ENCODE peak calls at places on chromosomes 5 and 9, in six cellular contexts. One of them, this sample, is unnamed.

GRCh38 chr5:176629853-176630680 is at the start of the genes EIF4E1B and SNCB:
- DNase-seq in coronary artery: no peak
- DNase-seq in tibial nerve: no peak
- DNase-seq in stimulated activated CD8-positive, alpha-beta memory T cell treated with anti-CD3 and anti-CD28 coated beads, Interleukin-15, amount 100 ng/mL, for 4 hours: peak
- DNase-seq in aorta: no peak
- DNase-seq in Peyer's patch: peak
- DNase-seq in this sample: peak

GRCh38 chr9:134957165-134957944 is 39.6 kb upstream of the FCN1 start:
- DNase-seq in coronary artery: no peak
- DNase-seq in tibial nerve: no peak
- DNase-seq in stimulated activated CD8-positive, alpha-beta memory T cell treated with anti-CD3 and anti-CD28 coated beads, Interleukin-15, amount 100 ng/mL, for 4 hours: no peak
- DNase-seq in aorta: no peak
- DNase-seq in Peyer's patch: no peak
- DNase-seq in this sample: no peak

GRCh38 chr9:89963280-89963679 is 358.5 kb downstream of the GADD45G start:
- DNase-seq in coronary artery: no peak
- DNase-seq in tibial nerve: no peak
- DNase-seq in stimulated activated CD8-positive, alpha-beta memory T cell treated with anti-CD3 and anti-CD28 coated beads, Interleukin-15, amount 100 ng/mL, for 4 hours: no peak
- DNase-seq in aorta: no peak
- DNase-seq in Peyer's patch: no peak
- DNase-seq in this sample: no peak

GRCh38 chr5:171701138-171701537 is 84.5 kb upstream of the SMIM23 start:
- DNase-seq in coronary artery: no peak
- DNase-seq in tibial nerve: no peak
- DNase-seq in stimulated activated CD8-positive, alpha-beta memory T cell treated with anti-CD3 and anti-CD28 coated beads, Interleukin-15, amount 100 ng/mL, for 4 hours: no peak
- DNase-seq in aorta: no peak
- DNase-seq in Peyer's patch: no peak
- DNase-seq in this sample: no peak

GRCh38 chr9:122572456-122572855 is 10.7 kb downstream of the OR1L8 start:
- DNase-seq in coronary artery: no peak
- DNase-seq in tibial nerve: no peak
- DNase-seq in stimulated activated CD8-positive, alpha-beta memory T cell treated with anti-CD3 and anti-CD28 coated beads, Interleukin-15, amount 100 ng/mL, for 4 hours: no peak
- DNase-seq in aorta: no peak
- DNase-seq in Peyer's patch: no peak
- DNase-seq in this sample: no peak

GRCh38 chr5:125835293-125836172 is 587.7 kb upstream of the GRAMD2B start:
- DNase-seq in coronary artery: no peak
- DNase-seq in tibial nerve: no peak
- DNase-seq in stimulated activated CD8-positive, alpha-beta memory T cell treated with anti-CD3 and anti-CD28 coated beads, Interleukin-15, amount 100 ng/mL, for 4 hours: no peak
- DNase-seq in aorta: no peak
- DNase-seq in Peyer's patch: no peak
- DNase-seq in this sample: peak

GRCh38 chr9:22342489-22343217 is 104.0 kb upstream of the DMRTA1 start:
- DNase-seq in coronary artery: no peak
- DNase-seq in tibial nerve: no peak
- DNase-seq in stimulated activated CD8-positive, alpha-beta memory T cell treated with anti-CD3 and anti-CD28 coated beads, Interleukin-15, amount 100 ng/mL, for 4 hours: no peak
- DNase-seq in aorta: no peak
- DNase-seq in Peyer's patch: no peak
- DNase-seq in this sample: no peak

GRCh38 chr5:40958811-40959210 is 49.5 kb downstream of the C7 start:
- DNase-seq in coronary artery: no peak
- DNase-seq in tibial nerve: no peak
- DNase-seq in stimulated activated CD8-positive, alpha-beta memory T cell treated with anti-CD3 and anti-CD28 coated beads, Interleukin-15, amount 100 ng/mL, for 4 hours: no peak
- DNase-seq in aorta: no peak
- DNase-seq in Peyer's patch: no peak
- DNase-seq in this sample: no peak

GRCh38 chr9:95132406-95133350 is 184.8 kb downstream of the FANCC start:
- DNase-seq in coronary artery: no peak
- DNase-seq in tibial nerve: no peak
- DNase-seq in stimulated activated CD8-positive, alpha-beta memory T cell treated with anti-CD3 and anti-CD28 coated beads, Interleukin-15, amount 100 ng/mL, for 4 hours: no peak
- DNase-seq in aorta: no peak
- DNase-seq in Peyer's patch: no peak
- DNase-seq in this sample: no peak

GRCh38 chr5:173163219-173163618 is 18.9 kb downstream of the BNIP1 start:
- DNase-seq in coronary artery: no peak
- DNase-seq in tibial nerve: no peak
- DNase-seq in stimulated activated CD8-positive, alpha-beta memory T cell treated with anti-CD3 and anti-CD28 coated beads, Interleukin-15, amount 100 ng/mL, for 4 hours: no peak
- DNase-seq in aorta: no peak
- DNase-seq in Peyer's patch: no peak
- DNase-seq in this sample: no peak

GRCh38 chr9:16417101-16417500 is 453.4 kb downstream of the BNC2 start:
- DNase-seq in coronary artery: no peak
- DNase-seq in tibial nerve: no peak
- DNase-seq in stimulated activated CD8-positive, alpha-beta memory T cell treated with anti-CD3 and anti-CD28 coated beads, Interleukin-15, amount 100 ng/mL, for 4 hours: no peak
- DNase-seq in aorta: no peak
- DNase-seq in Peyer's patch: no peak
- DNase-seq in this sample: no peak

GRCh38 chr9:72203205-72203803 is 54.1 kb downstream of the GDA start:
- DNase-seq in coronary artery: no peak
- DNase-seq in tibial nerve: no peak
- DNase-seq in stimulated activated CD8-positive, alpha-beta memory T cell treated with anti-CD3 and anti-CD28 coated beads, Interleukin-15, amount 100 ng/mL, for 4 hours: no peak
- DNase-seq in aorta: no peak
- DNase-seq in Peyer's patch: no peak
- DNase-seq in this sample: no peak

GRCh38 chr5:124342027-124342471 is 404.4 kb downstream of the ZNF608 start:
- DNase-seq in coronary artery: no peak
- DNase-seq in tibial nerve: no peak
- DNase-seq in stimulated activated CD8-positive, alpha-beta memory T cell treated with anti-CD3 and anti-CD28 coated beads, Interleukin-15, amount 100 ng/mL, for 4 hours: no peak
- DNase-seq in aorta: peak
- DNase-seq in Peyer's patch: no peak
- DNase-seq in this sample: no peak

This sample was measured in stimulated activated naive B cell treated with anti-CD40 and anti-IgM and Interleukin-4, amounts not matched to agents 10 μg/mL and 1 μg/mL and 100 μg/mL, for 72 hours.